ENCODE peak calls at places on chromosomes 13 and 19, in four cellular contexts. One of them, this sample, is unnamed.

GRCh38 chr19:2154587-2155075 is 3.3 kb upstream of the AP3D1 start:
- DNase-seq in Panc1: no peak
- DNase-seq in uterus: no peak
- DNase-seq in endothelial cell of umbilical vein: no peak
- DNase-seq in this sample: no peak

GRCh38 chr13:111534646-111535461 is 214.4 kb downstream of the TEX29 start:
- DNase-seq in Panc1: no peak
- DNase-seq in uterus: no peak
- DNase-seq in endothelial cell of umbilical vein: no peak
- DNase-seq in this sample: no peak

GRCh38 chr19:45809643-45810159 is 5.4 kb downstream of the RSPH6A start:
- DNase-seq in Panc1: no peak
- DNase-seq in uterus: no peak
- DNase-seq in endothelial cell of umbilical vein: peak
- DNase-seq in this sample: peak

GRCh38 chr19:14033946-14034345 is 2.4 kb downstream of the IL27RA start:
- DNase-seq in endothelial cell of umbilical vein: no peak
- DNase-seq in Panc1: no peak
- DNase-seq in uterus: no peak
- DNase-seq in this sample: no peak

GRCh38 chr19:42122691-42123607 is 9.3 kb downstream of the POU2F2 start:
- DNase-seq in Panc1: no peak
- DNase-seq in endothelial cell of umbilical vein: no peak
- DNase-seq in uterus: no peak
- DNase-seq in this sample: no peak

GRCh38 chr13:99816321-99816720 is 155.2 kb downstream of the ZIC5 start:
- DNase-seq in endothelial cell of umbilical vein: no peak
- DNase-seq in Panc1: no peak
- DNase-seq in uterus: no peak
- DNase-seq in this sample: no peak

GRCh38 chr13:27283906-27284523 is 13.4 kb downstream of the RASL11A start:
- DNase-seq in Panc1: no peak
- DNase-seq in uterus: no peak
- DNase-seq in endothelial cell of umbilical vein: peak
- DNase-seq in this sample: no peak

GRCh38 chr19:20503536-20503935 is 62.0 kb downstream of the ZNF737 start:
- DNase-seq in endothelial cell of umbilical vein: no peak
- DNase-seq in Panc1: peak
- DNase-seq in uterus: no peak
- DNase-seq in this sample: no peak

GRCh38 chr19:55585658-55586339 is 5.2 kb upstream of the ZNF579 start:
- DNase-seq in uterus: peak
- DNase-seq in Panc1: no peak
- DNase-seq in endothelial cell of umbilical vein: peak
- DNase-seq in this sample: no peak

GRCh38 chr19:46697142-46697960 is 19.6 kb downstream of the PRKD2 start:
- DNase-seq in uterus: peak
- DNase-seq in endothelial cell of umbilical vein: peak
- DNase-seq in Panc1: no peak
- DNase-seq in this sample: no peak

GRCh38 chr13:83536941-83537340 is 345.3 kb downstream of the SLITRK1 start:
- DNase-seq in uterus: no peak
- DNase-seq in endothelial cell of umbilical vein: no peak
- DNase-seq in Panc1: no peak
- DNase-seq in this sample: no peak

GRCh38 chr19:31263317-31263716 is 85.9 kb downstream of the TSHZ3 start:
- DNase-seq in uterus: peak
- DNase-seq in Panc1: no peak
- DNase-seq in endothelial cell of umbilical vein: no peak
- DNase-seq in this sample: no peak

GRCh38 chr13:48775804-48776203 is 122.1 kb downstream of the CYSLTR2 start:
- DNase-seq in Panc1: no peak
- DNase-seq in uterus: no peak
- DNase-seq in endothelial cell of umbilical vein: no peak
- DNase-seq in this sample: peak

GRCh38 chr19:49558591-49558990 is 21.8 kb downstream of the NOSIP start:
- DNase-seq in Panc1: no peak
- DNase-seq in endothelial cell of umbilical vein: no peak
- DNase-seq in uterus: no peak
- DNase-seq in this sample: no peak

GRCh38 chr19:30450101-30450500 is 77.9 kb downstream of the ZNF536 start:
- DNase-seq in endothelial cell of umbilical vein: no peak
- DNase-seq in Panc1: no peak
- DNase-seq in uterus: peak
- DNase-seq in this sample: peak

GRCh38 chr13:33180009-33180804 is 105.3 kb downstream of the STARD13 start:
- DNase-seq in uterus: no peak
- DNase-seq in endothelial cell of umbilical vein: no peak
- DNase-seq in Panc1: no peak
- DNase-seq in this sample: no peak

GRCh38 chr13:39616087-39616694 is 13.2 kb upstream of the LHFPL6 start:
- DNase-seq in endothelial cell of umbilical vein: peak
- DNase-seq in uterus: peak
- DNase-seq in Panc1: no peak
- DNase-seq in this sample: no peak

GRCh38 chr19:19461671-19462622 is 53.4 kb downstream of the TSSK6 start:
- DNase-seq in uterus: peak
- DNase-seq in endothelial cell of umbilical vein: peak
- DNase-seq in Panc1: no peak
- DNase-seq in this sample: no peak

GRCh38 chr13:80654638-80655249 is 313.8 kb upstream of the SPRY2 start:
- DNase-seq in endothelial cell of umbilical vein: no peak
- DNase-seq in uterus: no peak
- DNase-seq in Panc1: no peak
- DNase-seq in this sample: no peak

GRCh38 chr13:40120288-40120687 is 464.8 kb downstream of the COG6 start:
- DNase-seq in Panc1: no peak
- DNase-seq in endothelial cell of umbilical vein: no peak
- DNase-seq in uterus: no peak
- DNase-seq in this sample: no peak

GRCh38 chr13:35526577-35526976 is 50.1 kb upstream of the MAB21L1 start:
- DNase-seq in Panc1: no peak
- DNase-seq in uterus: no peak
- DNase-seq in endothelial cell of umbilical vein: no peak
- DNase-seq in this sample: no peak

GRCh38 chr19:31096047-31096446 is 253.2 kb downstream of the TSHZ3 start:
- DNase-seq in Panc1: no peak
- DNase-seq in uterus: no peak
- DNase-seq in endothelial cell of umbilical vein: no peak
- DNase-seq in this sample: no peak

GRCh38 chr19:11606484-11606883 is 9.2 kb downstream of the ZNF627 start:
- DNase-seq in endothelial cell of umbilical vein: no peak
- DNase-seq in Panc1: no peak
- DNase-seq in uterus: no peak
- DNase-seq in this sample: no peak

GRCh38 chr19:47644743-47645499 is 36.0 kb downstream of the BICRA start:
- DNase-seq in uterus: no peak
- DNase-seq in endothelial cell of umbilical vein: no peak
- DNase-seq in Panc1: no peak
- DNase-seq in this sample: peak

GRCh38 chr19:38649305-38650179 is 2.1 kb downstream of the ACTN4 start:
- DNase-seq in uterus: peak
- DNase-seq in Panc1: no peak
- DNase-seq in endothelial cell of umbilical vein: peak
- DNase-seq in this sample: no peak

GRCh38 chr19:10005632-10006334 is 4.5 kb downstream of the COL5A3 start:
- DNase-seq in uterus: no peak
- DNase-seq in endothelial cell of umbilical vein: no peak
- DNase-seq in Panc1: no peak
- DNase-seq in this sample: no peak

GRCh38 chr13:99526549-99526948 is 25.3 kb downstream of the TM9SF2 start:
- DNase-seq in uterus: no peak
- DNase-seq in endothelial cell of umbilical vein: no peak
- DNase-seq in Panc1: no peak
- DNase-seq in this sample: no peak

GRCh38 chr19:49741210-49741844 is 21.8 kb downstream of the TSKS start:
- DNase-seq in endothelial cell of umbilical vein: no peak
- DNase-seq in uterus: no peak
- DNase-seq in Panc1: no peak
- DNase-seq in this sample: no peak

GRCh38 chr13:99796175-99796819 is 175.3 kb downstream of the ZIC5 start:
- DNase-seq in uterus: no peak
- DNase-seq in endothelial cell of umbilical vein: peak
- DNase-seq in Panc1: no peak
- DNase-seq in this sample: no peak

DNA sequence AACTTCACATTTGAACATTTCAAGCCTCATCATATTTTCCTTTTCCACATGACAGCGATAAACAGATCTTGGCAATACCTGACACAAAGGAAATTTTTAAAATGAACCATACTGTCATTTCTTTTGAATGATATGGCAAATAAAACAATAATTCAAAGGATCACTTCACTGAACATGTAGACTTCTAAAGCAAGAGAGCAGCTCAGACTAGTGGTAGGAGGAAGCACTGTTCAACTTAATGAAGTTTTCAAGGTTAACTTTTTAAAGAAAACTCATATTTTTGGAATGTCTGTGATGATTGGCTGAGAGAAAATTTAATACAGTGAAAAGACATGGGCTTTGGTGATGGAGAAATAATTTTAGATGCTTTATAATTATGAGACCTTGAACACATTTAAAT is 198.0 kb downstream of the OXGR1 start:
- DNase-seq in endothelial cell of umbilical vein: no peak
- DNase-seq in uterus: no peak
- DNase-seq in Panc1: no peak
- DNase-seq in this sample: no peak
- TF ChIP-seq CTCF in endothelial cell of umbilical vein: no peak
- TF ChIP-seq CTCF in uterus: no peak
- TF ChIP-seq CTCF in Panc1: no peak
- TF ChIP-seq CTCF in this sample: peak

GRCh38 chr19:17429661-17430101 is 9.8 kb downstream of the MVB12A start:
- DNase-seq in endothelial cell of umbilical vein: no peak
- DNase-seq in uterus: peak
- DNase-seq in Panc1: no peak
- DNase-seq in this sample: no peak

GRCh38 chr19:17420267-17420924 is 549 bp downstream of the MVB12A start:
- DNase-seq in endothelial cell of umbilical vein: peak
- DNase-seq in Panc1: no peak
- DNase-seq in uterus: peak
- DNase-seq in this sample: no peak

GRCh38 chr19:17421942-17422341 is 2.1 kb downstream of the MVB12A start:
- DNase-seq in uterus: no peak
- DNase-seq in endothelial cell of umbilical vein: no peak
- DNase-seq in Panc1: no peak
- DNase-seq in this sample: no peak

GRCh38 chr19:17423429-17424208 is 3.8 kb downstream of the MVB12A start:
- DNase-seq in endothelial cell of umbilical vein: no peak
- DNase-seq in Panc1: no peak
- DNase-seq in uterus: no peak
- DNase-seq in this sample: no peak

DNA sequence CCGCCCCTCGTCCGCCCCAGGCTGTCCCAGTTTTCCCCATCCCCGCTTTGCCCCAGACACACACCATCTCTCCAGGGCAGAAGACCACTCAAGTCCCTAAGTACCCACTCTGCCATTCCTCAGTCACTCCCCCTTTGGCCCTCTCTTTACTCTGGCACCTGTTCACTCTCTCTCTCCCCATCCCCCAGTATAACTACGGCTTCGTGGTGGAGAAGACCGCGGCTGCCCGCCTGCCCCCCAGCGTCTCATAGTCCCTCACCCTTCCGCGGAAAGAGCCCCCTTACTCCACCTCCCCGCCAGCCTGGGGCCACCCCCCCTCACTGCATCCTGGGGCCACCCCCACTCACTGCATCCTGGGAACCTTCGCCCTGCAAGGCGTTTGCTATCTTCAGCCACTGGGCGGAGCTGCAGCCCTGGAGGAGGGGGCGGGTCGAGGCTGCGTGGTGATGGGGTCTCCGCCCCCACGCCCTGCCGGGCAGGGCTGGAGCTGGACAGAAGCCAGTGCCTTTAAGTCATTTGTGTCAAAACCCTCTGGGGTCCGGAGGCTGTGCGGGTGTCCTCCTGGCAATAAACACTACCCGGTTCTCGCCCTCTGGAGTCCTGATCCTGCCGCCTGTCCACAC is 5.0 kb downstream of the MVB12A start:
- DNase-seq in endothelial cell of umbilical vein: peak
- DNase-seq in uterus: no peak
- DNase-seq in Panc1: no peak
- DNase-seq in this sample: no peak
- TF ChIP-seq CTCF in endothelial cell of umbilical vein: peak
- TF ChIP-seq CTCF in uterus: peak
- TF ChIP-seq CTCF in Panc1: no peak
- TF ChIP-seq CTCF in this sample: peak

DNA sequence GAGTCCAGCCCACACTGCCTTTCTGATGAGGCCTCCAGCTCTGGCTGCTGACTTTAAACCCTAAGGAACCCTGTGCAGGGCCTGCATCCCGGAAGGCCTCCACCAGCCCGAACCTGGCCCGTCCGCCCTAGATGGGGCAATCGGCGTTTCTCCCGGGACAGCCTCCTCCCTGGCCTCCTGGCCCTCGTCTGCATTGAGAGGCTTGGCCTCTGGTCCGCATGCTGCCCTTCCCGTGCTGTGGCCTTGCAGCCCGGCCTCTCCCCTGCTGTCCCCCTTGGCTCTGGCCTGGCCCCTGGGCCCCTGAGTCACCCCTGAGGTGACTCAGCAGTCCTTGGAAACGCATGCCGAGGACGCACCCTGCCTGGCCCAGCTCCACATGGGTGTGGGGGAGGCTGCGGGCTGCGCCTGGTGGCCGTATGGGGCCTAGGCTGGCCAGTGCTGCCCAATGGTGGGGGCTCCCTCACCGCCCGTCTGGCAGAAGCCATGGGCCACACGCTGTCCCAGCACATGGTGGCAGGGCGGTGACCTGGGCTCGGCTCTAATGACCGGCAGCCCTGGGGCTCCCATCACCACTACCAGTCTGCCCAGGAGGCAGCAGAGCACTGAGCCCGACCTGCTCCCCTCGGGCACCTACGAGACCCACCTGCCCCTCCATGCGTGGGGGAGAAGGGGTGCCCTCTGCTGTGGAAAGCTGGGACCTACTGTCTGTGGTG is 25.7 kb downstream of the SH3GL1 start:
- DNase-seq in uterus: peak
- DNase-seq in endothelial cell of umbilical vein: peak
- DNase-seq in Panc1: peak
- DNase-seq in this sample: no peak
- TF ChIP-seq CTCF in uterus: peak
- TF ChIP-seq CTCF in endothelial cell of umbilical vein: no peak
- TF ChIP-seq CTCF in Panc1: no peak
- TF ChIP-seq CTCF in this sample: peak

GRCh38 chr13:89465366-89465765 is 1794.2 kb downstream of the SLITRK5 start:
- DNase-seq in Panc1: no peak
- DNase-seq in endothelial cell of umbilical vein: no peak
- DNase-seq in uterus: no peak
- DNase-seq in this sample: peak
- TF ChIP-seq CTCF in Panc1: no peak
- TF ChIP-seq CTCF in endothelial cell of umbilical vein: no peak
- TF ChIP-seq CTCF in uterus: no peak
- TF ChIP-seq CTCF in this sample: no peak

GRCh38 chr13:87274209-87274819 is 396.9 kb upstream of the SLITRK5 start:
- DNase-seq in uterus: no peak
- DNase-seq in endothelial cell of umbilical vein: no peak
- DNase-seq in Panc1: no peak
- DNase-seq in this sample: peak

GRCh38 chr13:87280139-87280538 is 391.0 kb upstream of the SLITRK5 start:
- DNase-seq in Panc1: no peak
- DNase-seq in endothelial cell of umbilical vein: no peak
- DNase-seq in uterus: no peak
- DNase-seq in this sample: no peak
- TF ChIP-seq CTCF in Panc1: peak
- TF ChIP-seq CTCF in endothelial cell of umbilical vein: no peak
- TF ChIP-seq CTCF in uterus: no peak
- TF ChIP-seq CTCF in this sample: peak

GRCh38 chr13:101916108-101916757 is 463.8 kb downstream of the ITGBL1 start:
- DNase-seq in Panc1: no peak
- DNase-seq in endothelial cell of umbilical vein: no peak
- DNase-seq in uterus: no peak
- DNase-seq in this sample: no peak
- TF ChIP-seq CTCF in Panc1: no peak
- TF ChIP-seq CTCF in endothelial cell of umbilical vein: no peak
- TF ChIP-seq CTCF in uterus: no peak
- TF ChIP-seq CTCF in this sample: peak